ENCODE peak calls at places on chromosomes 11 and 22, in nine cellular contexts. E is RWPE1; Z is left ventricle myocardium inferior; K is retinal pigment epithelial cell; W is hippocampal formation; I is stimulated activated effector memory CD8-positive, alpha-beta T cell treated with anti-CD3 and anti-CD28 coated beads, Interleukin-12 subunit alpha, Interleukin-12 subunit beta, amount 100 ng/mL, for 72 hours; X is AML-193; B is dorsolateral prefrontal cortex; N is lower leg skin. L is an unnamed sample.

GRCh38 chr11:2891901-2892214 is 6.3 kb upstream of the CDKN1C start:
- DNase-seq in K (no peak), B (peak; percentile 21), X (no peak), N (no peak), I (no peak), Z (peak; percentile 62), E (no peak), W (no peak), L (no peak)

GRCh38 chr11:22927793-22928192 is 67.5 kb upstream of the CCDC179 start:
- DNase-seq in E (no peak), B (no peak), N (no peak), W (no peak), Z (no peak), X (no peak), K (no peak), I (no peak), L (no peak)

GRCh38 chr11:69339041-69339733 is 45.2 kb downstream of the MYEOV start:
- DNase-seq in X (no peak), Z (no peak), N (peak; percentile 70), W (no peak), E (no peak), K (no peak), I (no peak), B (no peak), L (peak; percentile 38)

GRCh38 chr11:4551346-4551979 is 6.5 kb downstream of the OR52M1 start:
- DNase-seq in X (peak; percentile 33), W (no peak), B (no peak), N (no peak), Z (no peak), E (no peak), K (no peak), I (no peak), L (no peak)

GRCh38 chr11:28086569-28086968 is 21.4 kb downstream of the KIF18A start:
- DNase-seq in N (no peak), Z (no peak), E (peak; percentile 49), B (no peak), K (no peak), I (no peak), W (no peak), X (no peak), L (no peak)

GRCh38 chr22:35409783-35410662 is 10.1 kb downstream of the MCM5 start:
- DNase-seq in N (no peak), E (no peak), B (no peak), W (peak; percentile 28), Z (no peak), X (peak; percentile 90), I (peak; percentile 19), K (no peak), L (peak; percentile 63)

GRCh38 chr11:15793032-15793996 is 563.0 kb downstream of the SOX6 start:
- DNase-seq in Z (no peak), B (no peak), I (no peak), K (no peak), E (peak; percentile 25), W (no peak), N (no peak), X (no peak), L (no peak)

GRCh38 chr11:17014774-17015638 is 792 bp upstream of the PLEKHA7 start:
- DNase-seq in I (no peak), K (peak; percentile 74), B (no peak), X (peak; percentile 4), N (peak; percentile 85), E (peak; percentile 62), Z (no peak), W (no peak), L (no peak)

GRCh38 chr11:75349540-75350116 is 1.8 kb downstream of the ARRB1 start:
- DNase-seq in Z (no peak), E (no peak), W (peak; percentile 26), X (peak; percentile 65), B (no peak), K (no peak), I (no peak), N (no peak), L (no peak)